ENCODE peak calls at places on chromosomes 6 and 20, in five cellular contexts. One of them, this sample, is unnamed.
A peak's percentile ranks its signal among the peaks of the same experiment; 100 is the strongest.

GRCh38 chr20:51511861-51512619 is 30.5 kb downstream of the NFATC2 start:
- DNase-seq in transverse colon: no peak
- DNase-seq in CD8-positive, alpha-beta memory T cell: no peak
- DNase-seq in neural crest cell: no peak
- DNase-seq in NCI-H2029 treated with DMSO at 0.1 percent for 48 hours: no peak
- DNase-seq in this sample: no peak

GRCh38 chr6:159312204-159312603 is 143.0 kb downstream of the FNDC1 start:
- DNase-seq in transverse colon: no peak
- DNase-seq in CD8-positive, alpha-beta memory T cell: no peak
- DNase-seq in neural crest cell: no peak
- DNase-seq in NCI-H2029 treated with DMSO at 0.1 percent for 48 hours: no peak
- DNase-seq in this sample: no peak

GRCh38 chr6:138685257-138685656 is 88.3 kb upstream of the CCDC28A start:
- DNase-seq in transverse colon: no peak
- DNase-seq in CD8-positive, alpha-beta memory T cell: no peak
- DNase-seq in neural crest cell: no peak
- DNase-seq in NCI-H2029 treated with DMSO at 0.1 percent for 48 hours: no peak
- DNase-seq in this sample: no peak

GRCh38 chr6:5592911-5593519 is 331.7 kb downstream of the FARS2 start:
- DNase-seq in transverse colon: no peak
- DNase-seq in CD8-positive, alpha-beta memory T cell: no peak
- DNase-seq in neural crest cell: no peak
- DNase-seq in NCI-H2029 treated with DMSO at 0.1 percent for 48 hours: no peak
- DNase-seq in this sample: no peak

GRCh38 chr6:164286021-164286420 is 871.5 kb downstream of the QKI start:
- DNase-seq in transverse colon: no peak
- DNase-seq in CD8-positive, alpha-beta memory T cell: no peak
- DNase-seq in neural crest cell: no peak
- DNase-seq in NCI-H2029 treated with DMSO at 0.1 percent for 48 hours: peak; percentile 58
- DNase-seq in this sample: no peak

GRCh38 chr20:54573838-54574237 is 98.4 kb downstream of the DOK5 start:
- DNase-seq in transverse colon: no peak
- DNase-seq in CD8-positive, alpha-beta memory T cell: no peak
- DNase-seq in neural crest cell: no peak
- DNase-seq in NCI-H2029 treated with DMSO at 0.1 percent for 48 hours: no peak
- DNase-seq in this sample: no peak

GRCh38 chr6:42961020-42961470 is 491 bp downstream of the GNMT start:
- DNase-seq in transverse colon: no peak
- DNase-seq in CD8-positive, alpha-beta memory T cell: no peak
- DNase-seq in neural crest cell: no peak
- DNase-seq in NCI-H2029 treated with DMSO at 0.1 percent for 48 hours: no peak
- DNase-seq in this sample: no peak

GRCh38 chr20:55271370-55271769 is 733.9 kb downstream of the CBLN4 start:
- DNase-seq in transverse colon: no peak
- DNase-seq in CD8-positive, alpha-beta memory T cell: no peak
- DNase-seq in neural crest cell: no peak
- DNase-seq in NCI-H2029 treated with DMSO at 0.1 percent for 48 hours: no peak
- DNase-seq in this sample: no peak

GRCh38 chr20:24339179-24339578 is 130.2 kb upstream of the SYNDIG1 start:
- DNase-seq in transverse colon: no peak
- DNase-seq in CD8-positive, alpha-beta memory T cell: no peak
- DNase-seq in neural crest cell: no peak
- DNase-seq in NCI-H2029 treated with DMSO at 0.1 percent for 48 hours: no peak
- DNase-seq in this sample: no peak

GRCh38 chr6:127328043-127328442 is 15.4 kb downstream of the ECHDC1 start:
- DNase-seq in transverse colon: no peak
- DNase-seq in CD8-positive, alpha-beta memory T cell: no peak
- DNase-seq in neural crest cell: no peak
- DNase-seq in NCI-H2029 treated with DMSO at 0.1 percent for 48 hours: no peak
- DNase-seq in this sample: no peak

GRCh38 chr20:9068896-9069663 is at the start of gene PLCB4:
- DNase-seq in transverse colon: peak; percentile 60
- DNase-seq in CD8-positive, alpha-beta memory T cell: no peak
- DNase-seq in neural crest cell: peak; percentile 45
- DNase-seq in NCI-H2029 treated with DMSO at 0.1 percent for 48 hours: peak; percentile 41
- DNase-seq in this sample: no peak

GRCh38 chr6:163991326-163991725 is 576.8 kb downstream of the QKI start:
- DNase-seq in transverse colon: no peak
- DNase-seq in CD8-positive, alpha-beta memory T cell: no peak
- DNase-seq in neural crest cell: no peak
- DNase-seq in NCI-H2029 treated with DMSO at 0.1 percent for 48 hours: no peak
- DNase-seq in this sample: no peak

GRCh38 chr6:106026748-106027147 is 59.4 kb upstream of the PRDM1 start:
- DNase-seq in transverse colon: no peak
- DNase-seq in CD8-positive, alpha-beta memory T cell: no peak
- DNase-seq in neural crest cell: no peak
- DNase-seq in NCI-H2029 treated with DMSO at 0.1 percent for 48 hours: no peak
- DNase-seq in this sample: no peak

GRCh38 chr6:168447741-168448140 is 6.8 kb downstream of the SMOC2 start:
- DNase-seq in transverse colon: no peak
- DNase-seq in CD8-positive, alpha-beta memory T cell: no peak
- DNase-seq in neural crest cell: no peak
- DNase-seq in NCI-H2029 treated with DMSO at 0.1 percent for 48 hours: no peak
- DNase-seq in this sample: no peak

GRCh38 chr6:7242835-7243187 is 70.2 kb downstream of the SSR1 start:
- DNase-seq in transverse colon: no peak
- DNase-seq in CD8-positive, alpha-beta memory T cell: no peak
- DNase-seq in neural crest cell: no peak
- DNase-seq in NCI-H2029 treated with DMSO at 0.1 percent for 48 hours: no peak
- DNase-seq in this sample: no peak

GRCh38 chr20:49786671-49787370 is 25.8 kb upstream of the SLC9A8 start:
- DNase-seq in transverse colon: no peak
- DNase-seq in CD8-positive, alpha-beta memory T cell: no peak
- DNase-seq in neural crest cell: no peak
- DNase-seq in NCI-H2029 treated with DMSO at 0.1 percent for 48 hours: no peak
- DNase-seq in this sample: no peak

GRCh38 chr6:169452117-169452868 is 198.6 kb upstream of the THBS2 start:
- DNase-seq in transverse colon: peak; percentile 58
- DNase-seq in CD8-positive, alpha-beta memory T cell: no peak
- DNase-seq in neural crest cell: no peak
- DNase-seq in NCI-H2029 treated with DMSO at 0.1 percent for 48 hours: no peak
- DNase-seq in this sample: peak; percentile 92

GRCh38 chr6:27209659-27210269 is 37.7 kb upstream of the PRSS16 start:
- DNase-seq in transverse colon: no peak
- DNase-seq in CD8-positive, alpha-beta memory T cell: no peak
- DNase-seq in neural crest cell: no peak
- DNase-seq in NCI-H2029 treated with DMSO at 0.1 percent for 48 hours: no peak
- DNase-seq in this sample: no peak

GRCh38 chr20:37445041-37445440 is 76.0 kb upstream of the NNAT start:
- DNase-seq in transverse colon: no peak
- DNase-seq in CD8-positive, alpha-beta memory T cell: no peak
- DNase-seq in neural crest cell: no peak
- DNase-seq in NCI-H2029 treated with DMSO at 0.1 percent for 48 hours: no peak
- DNase-seq in this sample: no peak

GRCh38 chr6:1110164-1110563 is 201.7 kb upstream of the FOXQ1 start:
- DNase-seq in transverse colon: no peak
- DNase-seq in CD8-positive, alpha-beta memory T cell: no peak
- DNase-seq in neural crest cell: no peak
- DNase-seq in NCI-H2029 treated with DMSO at 0.1 percent for 48 hours: no peak
- DNase-seq in this sample: no peak

This sample was measured in GM04504.